ENCODE peak calls at places on chromosomes 5 and 9, in seven cellular contexts. C is neuronal stem cell, P is mesendoderm, V is GM12878, U is PC-9, E is PC-3, A is fibroblast of lung. D is an unnamed sample.

GRCh38 chr5:149062371-149063016 is 368 bp downstream of the SH3TC2 start:
- DNase-seq in P (peak; percentile 80), U (peak; percentile 78), V (no peak), C (no peak), A (peak; percentile 85), E (peak; percentile 100), D (no peak)

GRCh38 chr5:55691265-55692105 is 20.6 kb downstream of the SLC38A9 start:
- DNase-seq in A (peak; percentile 37), V (no peak), E (peak; percentile 48), U (no peak), P (peak; percentile 57), C (no peak), D (no peak)

GRCh38 chr5:175743676-175744210 is 85.9 kb downstream of the HRH2 start:
- DNase-seq in V (no peak), U (no peak), A (peak; percentile 6), C (peak; percentile 36), E (peak; percentile 44), P (peak; percentile 60), D (peak; percentile 56)

GRCh38 chr9:130741831-130742449 is 48.4 kb downstream of the EXOSC2 start:
- DNase-seq in U (no peak), P (no peak), C (no peak), V (no peak), E (peak; percentile 62), A (peak; percentile 80), D (no peak)

GRCh38 chr5:143653256-143653655 is 158.7 kb upstream of the HMHB1 start:
- DNase-seq in A (no peak), C (no peak), V (peak; percentile 19), E (peak; percentile 26), P (no peak), U (no peak), D (no peak)

GRCh38 chr5:10106806-10107205 is 142.9 kb downstream of the ATPSCKMT start:
- DNase-seq in V (no peak), U (no peak), E (no peak), P (no peak), C (no peak), A (no peak), D (no peak)

GRCh38 chr5:56076486-56076885 is 81.7 kb upstream of the IL6ST start:
- DNase-seq in U (no peak), P (no peak), V (no peak), A (no peak), C (no peak), E (no peak), D (no peak)

GRCh38 chr5:93519737-93520136 is 61.3 kb downstream of the NR2F1-AS1 start:
- DNase-seq in C (no peak), V (no peak), P (no peak), U (no peak), E (peak; percentile 32), A (peak; percentile 46), D (no peak)

GRCh38 chr5:69083412-69083811 is 10.4 kb upstream of the SLC30A5 start:
- DNase-seq in C (no peak), V (no peak), E (peak; percentile 60), U (peak; percentile 25), A (no peak), P (peak; percentile 79), D (peak; percentile 75)
- H3K4me2 ChIP-seq in C (no peak overlapping the region), V (no peak overlapping the region), E (no peak overlapping the region), U (no peak overlapping the region), A (no peak overlapping the region), P (no peak overlapping the region), D (no peak overlapping the region)

DNA sequence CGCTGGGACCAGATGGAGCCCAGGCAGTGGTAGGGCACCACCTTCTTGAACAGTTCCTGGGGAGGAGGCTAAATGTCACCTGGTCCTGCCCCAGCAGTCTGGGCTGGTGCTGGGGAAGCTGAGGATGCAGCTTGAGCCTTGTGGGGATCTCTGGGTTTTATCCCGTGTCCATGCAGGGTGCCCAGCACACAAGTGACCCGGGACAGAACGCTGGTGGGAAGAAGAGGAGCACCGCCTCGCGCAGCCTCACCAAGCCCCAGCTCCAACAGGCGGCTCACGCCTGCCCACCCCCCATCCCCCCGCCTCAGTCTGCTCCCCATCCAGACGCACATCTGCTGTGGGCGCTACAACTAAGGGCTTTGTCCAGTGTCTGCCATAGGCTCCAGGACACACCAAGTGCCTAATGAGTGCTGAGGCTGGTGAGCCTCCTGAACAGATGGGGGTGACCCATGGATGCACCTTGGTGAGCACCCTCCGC is 13.8 kb downstream of the RALGDS start:
- DNase-seq in A (no peak), P (no peak), C (no peak), V (no peak), U (no peak), E (no peak), D (no peak)
- H3K4me2 ChIP-seq in A (no peak overlapping the region), P (no peak overlapping the region), C (no peak overlapping the region), V (no peak overlapping the region), U (no peak overlapping the region), E (no peak overlapping the region), D (no peak overlapping the region)

GRCh38 chr5:156920042-156920860 is 42.8 kb downstream of the TIMD4 start:
- DNase-seq in E (peak; percentile 22), V (peak; percentile 77), U (no peak), C (no peak), P (no peak), A (peak; percentile 6), D (no peak)
- H3K4me2 ChIP-seq in E (no peak overlapping the region), V (peak overlapping the region; percentile 32), U (no peak overlapping the region), C (no peak overlapping the region), P (no peak overlapping the region), A (no peak overlapping the region), D (no peak overlapping the region)

DNA sequence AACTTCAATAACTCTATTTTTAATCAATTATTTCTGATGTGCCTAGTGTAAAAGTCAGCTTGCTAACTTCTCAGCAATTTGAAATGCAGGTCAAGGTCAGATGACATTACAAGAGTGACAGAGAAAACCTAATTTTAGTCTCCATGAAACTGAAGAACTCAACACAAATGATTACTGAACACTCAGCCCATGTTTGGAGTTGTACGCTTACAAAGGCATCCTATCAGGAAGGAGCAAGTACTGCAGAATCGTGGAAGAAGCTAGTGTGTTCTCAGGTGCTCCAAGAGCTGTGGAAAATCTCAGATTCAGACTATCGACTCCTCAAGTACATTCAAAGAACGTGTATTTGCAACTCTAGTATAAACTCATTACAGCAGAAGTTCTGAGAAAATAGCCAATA is 526.7 kb downstream of the PDE4D start:
- DNase-seq in P (no peak), C (no peak), U (no peak), E (no peak), A (no peak), V (no peak), D (no peak)
- H3K4me2 ChIP-seq in P (no peak overlapping the region), C (no peak overlapping the region), U (no peak overlapping the region), E (no peak overlapping the region), A (no peak overlapping the region), V (no peak overlapping the region), D (no peak overlapping the region)

DNA sequence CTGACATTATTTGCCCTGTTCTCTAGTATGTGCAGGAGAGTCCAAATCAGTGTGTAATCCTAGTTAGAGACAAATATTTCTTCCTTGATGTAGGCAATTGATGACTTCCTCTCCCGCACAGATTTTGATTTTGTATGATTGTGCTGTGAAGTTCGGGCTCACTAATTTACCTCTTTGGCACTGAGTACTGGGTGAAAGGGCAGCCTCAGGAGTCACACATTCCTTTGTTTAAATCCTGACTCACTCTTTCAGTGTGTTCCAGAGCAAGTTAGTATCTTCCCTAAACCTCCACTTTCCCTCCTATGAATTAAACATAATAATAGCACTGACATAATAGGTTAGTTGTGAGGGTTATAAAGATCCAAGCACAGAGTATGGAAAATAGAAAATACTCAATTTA is 269.7 kb downstream of the ISL1 start:
- DNase-seq in P (peak; percentile 6), A (peak; percentile 15), V (no peak), E (peak; percentile 62), U (no peak), C (no peak), D (no peak)
- H3K4me2 ChIP-seq in P (no peak overlapping the region), A (no peak overlapping the region), V (no peak overlapping the region), E (peak overlapping the region; percentile 65), U (no peak overlapping the region), C (no peak overlapping the region), D (no peak overlapping the region)

GRCh38 chr5:95823241-95823737 is 763 bp upstream of the GLRX start:
- DNase-seq in U (no peak), P (no peak), V (no peak), E (no peak), A (no peak), C (no peak), D (no peak)

GRCh38 chr5:95823738-95824609 is 1.4 kb upstream of the GLRX start:
- DNase-seq in C (no peak), A (peak; percentile 96), U (peak; percentile 65), E (peak; percentile 92), V (no peak), P (peak; percentile 56), D (peak; percentile 45)

GRCh38 chr5:95821110-95822021 is 1.2 kb downstream of the GLRX start:
- DNase-seq in C (no peak), P (no peak), A (no peak), V (no peak), U (no peak), E (no peak), D (no peak)

GRCh38 chr5:95822038-95822407 is 503 bp downstream of the GLRX start:
- DNase-seq in U (no peak), A (peak; percentile 40), C (peak; percentile 32), P (peak; percentile 85), E (peak; percentile 26), V (no peak), D (peak; percentile 55)

DNA sequence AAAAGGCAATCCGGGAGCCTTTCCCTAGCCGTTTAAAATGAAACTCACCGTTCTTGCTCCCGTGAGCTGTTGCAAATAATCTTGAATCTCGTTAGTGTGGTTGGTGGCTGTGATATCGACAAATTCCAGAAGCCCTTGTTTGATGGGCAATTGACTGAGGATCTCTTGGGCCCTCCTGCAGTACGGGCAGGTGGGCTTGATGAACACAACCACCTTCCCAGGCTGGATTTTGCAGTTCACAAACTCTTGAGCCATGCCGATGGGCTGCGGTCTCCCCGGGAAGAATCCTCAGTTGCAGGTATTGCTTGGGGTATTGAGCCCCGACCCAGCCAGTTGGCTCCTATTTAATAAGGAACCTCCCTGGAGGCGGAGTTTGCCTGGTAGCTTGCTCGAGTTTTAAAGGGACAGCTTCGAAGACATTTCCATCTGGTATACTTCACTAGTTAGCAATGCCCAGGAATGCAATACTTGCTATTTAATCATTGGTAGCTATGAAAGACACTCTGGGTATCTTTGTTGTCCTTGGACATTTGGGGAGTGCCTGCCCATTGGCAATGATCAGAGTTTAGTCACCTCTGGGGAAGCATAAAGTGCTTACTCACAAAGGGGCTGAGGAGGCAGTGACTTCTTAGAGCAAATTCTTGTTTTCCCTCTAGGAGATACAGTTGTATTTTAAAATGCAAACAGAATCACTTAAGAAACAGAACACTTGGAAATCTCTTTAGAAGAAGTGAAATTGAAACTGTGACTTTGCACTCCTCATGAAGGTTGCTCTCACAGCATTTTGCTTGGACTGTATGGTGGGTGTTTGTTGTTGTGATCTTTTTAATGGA is at the start of gene GLRX:
- DNase-seq in P (peak; percentile 83), E (peak; percentile 91), V (no peak), C (peak; percentile 42), U (peak; percentile 66), A (peak; percentile 94), D (peak; percentile 75)
- H3K4me2 ChIP-seq in P (peak within 1 kb of the TSS; percentile 69), E (peak within 1 kb of the TSS; percentile 87), V (peak within 1 kb of the TSS; percentile 99), C (peak within 1 kb of the TSS; percentile 61), U (peak within 1 kb of the TSS; percentile 76), A (peak within 1 kb of the TSS; percentile 94), D (peak within 1 kb of the TSS; percentile 91)

D was measured in H9.